ENCODE peak calls at places on chromosomes 16 and 17, in four cellular contexts. P is H1; T is CD8-positive, alpha-beta T cell; M is AG04450. B is an unnamed sample.

GRCh38 chr17:3888343-3889171 is 4.3 kb downstream of the CAMKK1 start:
- DNase-seq in M (peak; percentile 67), T (no peak), P (no peak), B (peak; percentile 72)

GRCh38 chr16:10978124-10978523 is 33.8 kb downstream of the CLEC16A start:
- DNase-seq in M (no peak), T (no peak), P (no peak), B (no peak)

GRCh38 chr17:30278032-30278431 is 13.7 kb downstream of the BLMH start:
- DNase-seq in T (no peak), M (no peak), P (no peak), B (peak; percentile 14)

GRCh38 chr17:37752482-37752881 is 7.6 kb upstream of the HNF1B start:
- DNase-seq in T (no peak), M (no peak), P (no peak), B (no peak)

GRCh38 chr16:1089822-1090619 is 6.0 kb downstream of the C1QTNF8 start:
- DNase-seq in P (no peak), M (no peak), T (no peak), B (peak; percentile 65)

GRCh38 chr17:6496636-6497441 is 52.6 kb downstream of the PIMREG start:
- DNase-seq in P (no peak), T (no peak), M (no peak), B (no peak)

GRCh38 chr17:82648761-82649474 is 674 bp upstream of the WDR45B start:
- DNase-seq in T (no peak), P (no peak), M (no peak), B (peak; percentile 69)

GRCh38 chr16:82638095-82638798 is 11.5 kb downstream of the CDH13 start:
- DNase-seq in T (no peak), M (no peak), P (no peak), B (no peak)

GRCh38 chr16:71201054-71201453 is 29.5 kb downstream of the HYDIN start:
- DNase-seq in M (no peak), P (no peak), T (no peak), B (no peak)

GRCh38 chr17:29179232-29180036 is 764 bp downstream of the MYO18A start:
- DNase-seq in M (no peak), P (peak; percentile 70), T (no peak), B (peak; percentile 54)

GRCh38 chr16:27228036-27228435 is 24.7 kb downstream of the KDM8 start:
- DNase-seq in T (no peak), P (no peak), M (no peak), B (no peak)

GRCh38 chr16:74611721-74612120 is 4.8 kb upstream of the GLG1 start:
- DNase-seq in M (peak; percentile 83), P (no peak), T (no peak), B (no peak)

DNA sequence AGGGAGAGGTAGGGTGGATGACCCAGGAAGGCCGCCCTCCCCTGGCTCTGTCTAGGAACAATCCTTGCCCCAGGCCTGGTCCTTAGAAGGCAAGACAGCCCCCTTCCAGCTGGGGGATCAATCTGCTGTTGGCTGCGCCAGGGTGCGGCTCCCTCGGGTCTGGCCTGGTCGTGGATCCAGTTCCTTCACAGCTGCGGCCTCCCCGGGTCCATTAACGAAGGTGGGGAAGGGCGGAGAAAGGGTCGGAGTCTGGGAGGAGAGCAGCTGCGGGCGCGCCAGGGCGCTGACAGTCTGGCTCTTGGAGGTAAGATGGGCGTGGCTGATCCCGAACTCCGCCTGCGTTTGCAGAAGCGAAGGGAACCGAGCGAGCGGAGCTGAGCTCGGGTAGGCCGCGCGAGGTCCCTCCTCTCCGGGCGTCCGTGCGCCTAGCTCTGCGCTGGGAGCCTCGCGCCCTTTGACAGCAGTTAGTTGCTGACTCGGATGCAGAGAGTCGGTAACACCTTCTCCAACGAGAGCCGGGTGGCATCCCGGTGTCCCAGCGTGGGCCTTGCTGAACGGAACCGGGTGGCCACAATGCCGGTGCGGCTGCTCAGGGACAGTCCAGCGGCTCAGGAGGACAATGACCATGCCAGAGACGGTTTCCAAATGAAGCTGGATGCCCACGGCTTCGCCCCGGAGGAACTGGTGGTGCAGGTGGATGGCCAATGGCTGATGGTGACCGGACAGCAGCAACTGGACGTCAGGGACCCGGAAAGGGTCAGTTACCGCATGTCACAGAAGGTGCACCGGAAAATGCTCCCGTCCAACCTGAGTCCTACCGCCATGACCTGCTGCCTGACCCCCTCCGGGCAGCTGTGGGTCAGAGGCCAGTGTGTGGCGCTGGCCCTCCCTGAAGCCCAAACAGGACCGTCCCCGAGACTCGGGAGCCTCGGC is at the start of gene HSPB9:
- DNase-seq in P (peak; percentile 54), M (no peak), T (no peak), B (peak; percentile 58)
- H3K4me3 ChIP-seq in P (peak within 1 kb of the TSS; percentile 1), M (no peak within 1 kb of the TSS), T (no peak within 1 kb of the TSS), B (no peak within 1 kb of the TSS)

GRCh38 chr17:76565728-76566612 is 19.7 kb downstream of the ST6GALNAC2 start:
- DNase-seq in M (no peak), P (no peak), T (no peak), B (no peak)
- H3K27ac ChIP-seq in M (no peak overlapping the region), P (peak overlapping the region; percentile 29), T (no peak overlapping the region), B (no peak overlapping the region)

GRCh38 chr17:81514485-81514734 is 1.8 kb upstream of the ACTG1 start:
- DNase-seq in T (no peak), M (no peak), P (no peak), B (no peak)

GRCh38 chr17:81515530-81516041 is 3.0 kb upstream of the ACTG1 start:
- DNase-seq in P (no peak), T (no peak), M (no peak), B (no peak)

GRCh38 chr17:81516439-81516838 is 3.8 kb upstream of the ACTG1 start:
- DNase-seq in T (no peak), M (no peak), P (no peak), B (no peak)

GRCh38 chr17:81513669-81514484 is 1.3 kb upstream of the ACTG1 start:
- DNase-seq in P (no peak), T (no peak), M (no peak), B (peak; percentile 73)

DNA sequence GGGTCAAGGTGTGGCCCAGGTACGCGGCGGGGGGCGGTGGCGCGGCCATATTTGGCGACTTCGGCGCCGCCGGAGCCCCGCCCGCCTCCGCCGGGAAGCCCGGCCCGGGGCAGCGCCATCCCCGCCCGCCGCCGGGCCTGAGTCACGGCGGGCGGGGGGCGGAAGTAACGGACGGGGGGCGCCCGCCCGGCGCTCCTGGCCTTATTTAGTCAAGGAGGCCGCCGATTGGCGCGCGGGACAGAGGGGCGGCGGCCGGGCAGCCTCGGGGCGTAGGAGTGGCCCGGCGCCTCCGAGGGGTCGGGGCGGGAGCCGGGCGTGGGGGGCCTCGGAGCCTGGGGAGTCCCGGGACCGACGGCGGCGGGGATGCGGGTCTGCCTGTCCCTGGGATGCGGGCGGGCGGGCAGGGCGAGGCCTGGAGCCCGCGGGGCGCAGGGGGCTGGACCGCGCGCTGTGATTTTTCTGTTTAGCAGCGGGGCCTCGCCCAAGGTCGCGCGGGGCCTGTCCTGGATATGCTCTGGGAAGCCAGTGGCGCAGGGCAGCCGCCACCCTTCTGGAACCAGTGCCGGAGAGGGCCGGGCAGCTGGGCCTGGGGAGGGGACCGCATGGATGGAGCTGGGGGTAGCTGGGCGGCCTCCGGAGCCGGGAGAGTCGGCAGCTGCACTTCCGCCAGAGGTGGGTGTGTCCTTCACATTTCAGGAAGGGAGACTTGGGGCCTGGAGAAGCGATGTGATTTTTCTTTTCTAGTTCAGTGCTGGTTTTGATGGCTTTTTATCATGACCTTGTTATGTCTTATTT is 2.3 kb upstream of the ACTG1 start:
- DNase-seq in P (no peak), T (peak; percentile 60), M (no peak), B (peak; percentile 84)
- H3K4me3 ChIP-seq in P (peak overlapping the region; percentile 75), T (peak overlapping the region; percentile 80), M (peak overlapping the region; percentile 83), B (peak overlapping the region; percentile 99)

GRCh38 chr16:75648265-75649076 is 898 bp downstream of the TERF2IP start:
- DNase-seq in P (no peak), M (peak; percentile 32), T (peak; percentile 80), B (peak; percentile 89)
- H3K27ac ChIP-seq in P (peak overlapping the region; percentile 90), M (peak overlapping the region; percentile 90), T (peak overlapping the region; percentile 89), B (peak overlapping the region; percentile 99)

B was measured in heart right ventricle.